ENCODE peak calls at places on chromosomes 4 and X, in seven cellular contexts. One of them, this sample, is unnamed.

GRCh38 chr4:155026715-155027114 is 181.7 kb upstream of the NPY2R start:
- DNase-seq in SK-N-SH: no peak
- DNase-seq in HCT116: no peak
- DNase-seq in H1: no peak
- DNase-seq in K562: no peak
- DNase-seq in HepG2: no peak
- DNase-seq in GM12878: no peak
- DNase-seq in this sample: no peak

GRCh38 chr4:142091085-142091513 is 454.7 kb downstream of the IL15 start:
- DNase-seq in K562: no peak
- DNase-seq in GM12878: no peak
- DNase-seq in H1: no peak
- DNase-seq in HepG2: no peak
- DNase-seq in SK-N-SH: no peak
- DNase-seq in HCT116: no peak
- DNase-seq in this sample: no peak

GRCh38 chr4:183637461-183637860 is 21.5 kb downstream of the RWDD4 start:
- DNase-seq in HepG2: no peak
- DNase-seq in HCT116: no peak
- DNase-seq in GM12878: no peak
- DNase-seq in K562: no peak
- DNase-seq in SK-N-SH: no peak
- DNase-seq in H1: no peak
- DNase-seq in this sample: no peak

GRCh38 chr4:7513731-7514130 is 79.0 kb upstream of the PSAPL1 start:
- DNase-seq in HepG2: no peak
- DNase-seq in H1: no peak
- DNase-seq in GM12878: no peak
- DNase-seq in SK-N-SH: no peak
- DNase-seq in K562: no peak
- DNase-seq in HCT116: no peak
- DNase-seq in this sample: no peak

GRCh38 chr4:35463251-35463952 is 780.9 kb downstream of the ARAP2 start:
- DNase-seq in SK-N-SH: no peak
- DNase-seq in H1: peak
- DNase-seq in K562: no peak
- DNase-seq in HepG2: no peak
- DNase-seq in GM12878: no peak
- DNase-seq in HCT116: no peak
- DNase-seq in this sample: peak

GRCh38 chr4:157447195-157447594 is 226.7 kb downstream of the GRIA2 start:
- DNase-seq in SK-N-SH: no peak
- DNase-seq in HCT116: no peak
- DNase-seq in HepG2: no peak
- DNase-seq in K562: no peak
- DNase-seq in H1: no peak
- DNase-seq in GM12878: no peak
- DNase-seq in this sample: no peak

GRCh38 chr4:30757357-30757756 is 37.2 kb downstream of the PCDH7 start:
- DNase-seq in H1: no peak
- DNase-seq in GM12878: no peak
- DNase-seq in K562: no peak
- DNase-seq in SK-N-SH: no peak
- DNase-seq in HCT116: peak
- DNase-seq in HepG2: no peak
- DNase-seq in this sample: no peak

GRCh38 chr4:175308236-175308635 is 390.1 kb downstream of the ADAM29 start:
- DNase-seq in HCT116: peak
- DNase-seq in SK-N-SH: no peak
- DNase-seq in H1: no peak
- DNase-seq in K562: no peak
- DNase-seq in HepG2: no peak
- DNase-seq in GM12878: no peak
- DNase-seq in this sample: no peak

GRCh38 chrX:6448003-6448402 is 86.9 kb downstream of the VCX3A start:
- DNase-seq in SK-N-SH: no peak
- DNase-seq in HCT116: no peak
- DNase-seq in HepG2: no peak
- DNase-seq in K562: no peak
- DNase-seq in H1: no peak
- DNase-seq in GM12878: no peak
- DNase-seq in this sample: no peak

GRCh38 chrX:129755779-129756650 is 17.2 kb downstream of the XPNPEP2 start:
- DNase-seq in H1: no peak
- DNase-seq in GM12878: no peak
- DNase-seq in HCT116: no peak
- DNase-seq in K562: peak
- DNase-seq in HepG2: no peak
- DNase-seq in SK-N-SH: no peak
- DNase-seq in this sample: no peak

GRCh38 chr4:76550966-76551780 is 116.1 kb downstream of the SHROOM3 start:
- DNase-seq in K562: no peak
- DNase-seq in HCT116: no peak
- DNase-seq in GM12878: no peak
- DNase-seq in SK-N-SH: no peak
- DNase-seq in HepG2: no peak
- DNase-seq in H1: no peak
- DNase-seq in this sample: peak

GRCh38 chr4:135775909-135776308 is 1574.3 kb upstream of the PABPC4L start:
- DNase-seq in SK-N-SH: no peak
- DNase-seq in HepG2: no peak
- DNase-seq in GM12878: no peak
- DNase-seq in H1: no peak
- DNase-seq in K562: no peak
- DNase-seq in HCT116: no peak
- DNase-seq in this sample: no peak

GRCh38 chr4:140952709-140953108 is 180.6 kb downstream of the RNF150 start:
- DNase-seq in SK-N-SH: no peak
- DNase-seq in K562: no peak
- DNase-seq in GM12878: no peak
- DNase-seq in HepG2: no peak
- DNase-seq in H1: no peak
- DNase-seq in HCT116: no peak
- DNase-seq in this sample: no peak

GRCh38 chr4:109298279-109299010 is 4.0 kb downstream of the COL25A1 start:
- DNase-seq in SK-N-SH: peak
- DNase-seq in HCT116: peak
- DNase-seq in HepG2: no peak
- DNase-seq in GM12878: no peak
- DNase-seq in K562: peak
- DNase-seq in H1: no peak
- DNase-seq in this sample: peak

GRCh38 chr4:73770917-73771316 is 30.5 kb downstream of the CXCL8 start:
- DNase-seq in GM12878: no peak
- DNase-seq in HCT116: no peak
- DNase-seq in HepG2: no peak
- DNase-seq in K562: no peak
- DNase-seq in SK-N-SH: no peak
- DNase-seq in H1: no peak
- DNase-seq in this sample: no peak

GRCh38 chr4:151719045-151719743 is 41.6 kb downstream of the GATB start:
- DNase-seq in HepG2: no peak
- DNase-seq in HCT116: no peak
- DNase-seq in K562: no peak
- DNase-seq in GM12878: no peak
- DNase-seq in SK-N-SH: no peak
- DNase-seq in H1: no peak
- DNase-seq in this sample: no peak

GRCh38 chrX:1535241-1536041 is 1.5 kb downstream of the P2RY8 start:
- DNase-seq in HCT116: no peak
- DNase-seq in HepG2: no peak
- DNase-seq in H1: no peak
- DNase-seq in K562: no peak
- DNase-seq in SK-N-SH: no peak
- DNase-seq in GM12878: peak
- DNase-seq in this sample: no peak

GRCh38 chr4:149885896-149886295 is 70.3 kb upstream of the IQCM start:
- DNase-seq in K562: no peak
- DNase-seq in SK-N-SH: no peak
- DNase-seq in H1: no peak
- DNase-seq in HCT116: no peak
- DNase-seq in GM12878: no peak
- DNase-seq in HepG2: no peak
- DNase-seq in this sample: no peak

GRCh38 chr4:98430708-98431403 is 169.7 kb downstream of the RAP1GDS1 start:
- DNase-seq in HCT116: peak
- DNase-seq in GM12878: no peak
- DNase-seq in HepG2: no peak
- DNase-seq in SK-N-SH: no peak
- DNase-seq in K562: no peak
- DNase-seq in H1: no peak
- DNase-seq in this sample: no peak

GRCh38 chrX:122004127-122004526 is 956.7 kb downstream of the GLUD2 start:
- DNase-seq in HepG2: no peak
- DNase-seq in GM12878: no peak
- DNase-seq in K562: no peak
- DNase-seq in HCT116: no peak
- DNase-seq in SK-N-SH: no peak
- DNase-seq in H1: no peak
- DNase-seq in this sample: no peak

GRCh38 chr4:142953171-142953570 is 107.1 kb upstream of the INPP4B start:
- DNase-seq in H1: no peak
- DNase-seq in GM12878: no peak
- DNase-seq in SK-N-SH: no peak
- DNase-seq in HepG2: no peak
- DNase-seq in HCT116: no peak
- DNase-seq in K562: no peak
- DNase-seq in this sample: no peak

GRCh38 chr4:102333792-102334191 is 11.5 kb downstream of the SLC39A8 start:
- DNase-seq in SK-N-SH: no peak
- DNase-seq in H1: no peak
- DNase-seq in HCT116: no peak
- DNase-seq in K562: no peak
- DNase-seq in GM12878: no peak
- DNase-seq in HepG2: no peak
- DNase-seq in this sample: no peak

DNA sequence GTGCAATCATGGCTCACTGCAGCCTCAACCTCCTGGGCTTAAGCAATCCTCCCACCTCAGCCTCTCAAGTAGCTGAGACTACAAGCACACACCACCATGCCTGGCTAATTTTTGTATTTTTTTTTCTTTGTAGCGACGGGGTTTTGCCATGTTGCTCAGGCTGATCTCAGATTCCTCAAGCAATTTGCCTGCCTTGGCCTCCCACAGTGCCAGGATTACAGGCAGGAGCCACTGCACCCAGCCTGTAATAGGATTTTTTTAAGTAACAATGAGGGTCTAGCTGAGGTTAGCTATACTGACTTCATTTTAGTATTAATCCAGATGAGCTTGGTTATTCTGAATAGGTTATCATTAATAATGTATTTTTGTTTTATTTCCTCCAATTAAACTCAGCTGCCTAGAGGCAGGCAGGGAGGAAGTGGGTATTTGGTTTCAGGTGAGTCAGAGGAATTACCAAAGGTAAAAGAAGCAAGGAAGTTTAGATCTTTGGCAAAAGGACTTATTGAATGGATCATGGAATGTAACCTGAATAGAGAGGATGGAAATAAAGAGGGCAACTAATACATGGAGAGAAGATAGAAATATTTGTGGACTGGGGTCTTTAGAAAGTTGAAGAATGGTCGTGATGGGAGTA is 1023.3 kb upstream of the TENM3 start:
- DNase-seq in K562: no peak
- DNase-seq in SK-N-SH: no peak
- DNase-seq in GM12878: no peak
- DNase-seq in H1: no peak
- DNase-seq in HCT116: no peak
- DNase-seq in HepG2: no peak
- DNase-seq in this sample: no peak
- TF ChIP-seq JUND in K562: no peak
- TF ChIP-seq JUND in SK-N-SH: no peak
- TF ChIP-seq JUND in GM12878: no peak
- TF ChIP-seq JUND in H1: no peak
- TF ChIP-seq JUND in HCT116: no peak
- TF ChIP-seq JUND in HepG2: no peak
- TF ChIP-seq JUND in this sample: no peak

DNA sequence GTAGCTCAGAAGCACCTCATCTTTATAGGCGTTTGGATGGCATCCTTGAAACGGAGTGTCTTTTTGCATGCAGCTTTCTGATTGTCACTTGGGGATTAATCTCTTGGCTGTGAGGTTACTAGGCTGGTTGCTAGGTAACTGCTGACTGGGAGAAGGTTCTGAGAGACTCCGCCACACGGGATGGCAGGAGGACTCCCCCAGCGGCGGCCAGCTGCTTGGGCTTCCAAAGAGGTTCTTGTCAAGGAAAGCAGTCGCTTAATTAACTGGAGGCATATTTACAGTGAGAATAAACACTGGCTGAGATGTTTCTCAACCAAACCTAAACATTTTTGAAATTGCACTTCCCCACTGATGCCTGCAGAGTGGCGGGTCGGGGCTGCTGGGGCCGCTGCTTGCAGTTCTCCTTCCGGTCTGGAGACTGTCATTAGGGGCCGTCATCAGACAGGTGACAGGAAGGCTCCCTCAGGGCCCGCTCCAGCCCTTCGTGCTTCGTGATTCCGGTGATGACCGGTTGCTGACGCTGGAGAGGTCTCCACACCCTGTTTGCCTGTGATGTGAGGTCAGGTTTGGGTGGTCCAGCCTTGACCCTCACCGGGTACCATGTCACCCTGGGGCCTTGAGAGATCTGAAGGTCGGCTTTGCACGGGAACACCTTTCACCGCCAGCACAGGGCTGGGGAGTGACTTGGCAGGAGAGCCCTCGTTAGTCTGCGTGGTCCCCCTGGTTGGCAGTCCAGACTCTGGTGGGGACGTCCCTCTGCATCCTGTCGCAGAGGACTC is 9.1 kb downstream of the NSG1 start:
- DNase-seq in HepG2: peak
- DNase-seq in SK-N-SH: peak
- DNase-seq in K562: peak
- DNase-seq in H1: peak
- DNase-seq in GM12878: no peak
- DNase-seq in HCT116: no peak
- DNase-seq in this sample: no peak
- TF ChIP-seq JUND in HepG2: no peak
- TF ChIP-seq JUND in SK-N-SH: no peak
- TF ChIP-seq JUND in K562: no peak
- TF ChIP-seq JUND in H1: no peak
- TF ChIP-seq JUND in GM12878: no peak
- TF ChIP-seq JUND in HCT116: no peak
- TF ChIP-seq JUND in this sample: no peak

GRCh38 chr4:40055379-40055872 is 1.2 kb upstream of the N4BP2 start:
- DNase-seq in HepG2: peak
- DNase-seq in GM12878: peak
- DNase-seq in HCT116: no peak
- DNase-seq in SK-N-SH: no peak
- DNase-seq in H1: no peak
- DNase-seq in K562: peak
- DNase-seq in this sample: no peak
- TF ChIP-seq JUND in HepG2: no peak
- TF ChIP-seq JUND in GM12878: no peak
- TF ChIP-seq JUND in HCT116: no peak
- TF ChIP-seq JUND in SK-N-SH: no peak
- TF ChIP-seq JUND in H1: no peak
- TF ChIP-seq JUND in K562: peak
- TF ChIP-seq JUND in this sample: no peak

DNA sequence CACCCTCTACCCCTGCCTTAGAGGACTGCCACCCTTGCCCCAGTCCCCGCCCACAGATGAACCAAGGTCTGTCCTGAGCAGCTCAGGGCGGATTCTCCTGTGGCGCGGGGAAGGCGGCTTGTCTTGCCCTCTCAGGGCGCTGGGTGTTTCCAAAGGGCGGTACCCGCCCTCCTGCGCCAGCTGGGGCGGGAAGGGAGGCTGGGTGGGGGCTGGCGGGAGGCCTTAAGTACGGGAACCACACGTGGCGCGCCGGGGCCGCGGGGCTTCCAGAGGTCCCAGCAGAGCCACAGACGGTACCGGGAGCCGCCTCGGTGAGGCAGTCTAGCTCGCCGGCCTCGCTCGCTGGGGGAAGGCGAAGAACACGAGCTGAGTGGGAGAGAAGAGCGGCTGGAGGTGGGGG is 361.1 kb downstream of the MID1IP1 start:
- DNase-seq in HepG2: no peak
- DNase-seq in H1: peak
- DNase-seq in SK-N-SH: no peak
- DNase-seq in GM12878: no peak
- DNase-seq in K562: no peak
- DNase-seq in HCT116: no peak
- DNase-seq in this sample: no peak
- TF ChIP-seq JUND in HepG2: no peak
- TF ChIP-seq JUND in H1: no peak
- TF ChIP-seq JUND in SK-N-SH: no peak
- TF ChIP-seq JUND in GM12878: no peak
- TF ChIP-seq JUND in K562: no peak
- TF ChIP-seq JUND in HCT116: no peak
- TF ChIP-seq JUND in this sample: no peak

This sample was measured in T47D.